ENCODE peak calls at places on chromosomes 7 and 10, in eight cellular contexts. One of them, this sample, is unnamed.

GRCh38 chr7:94540428-94540827 is 30.8 kb downstream of the CASD1 start:
- DNase-seq in PC-3: no peak
- DNase-seq in NCI-H2029: no peak
- DNase-seq in GM10248: no peak
- DNase-seq in NCI-H1105 treated with DMSO at 0.1 percent for 48 hours: no peak
- DNase-seq in SW480: no peak
- DNase-seq in psoas muscle: no peak
- DNase-seq in heart right ventricle: no peak
- DNase-seq in this sample: no peak

GRCh38 chr7:27840314-27840713 is 100.4 kb downstream of the TAX1BP1 start:
- DNase-seq in NCI-H2029: no peak
- DNase-seq in PC-3: no peak
- DNase-seq in heart right ventricle: no peak
- DNase-seq in SW480: no peak
- DNase-seq in GM10248: peak; percentile 7
- DNase-seq in psoas muscle: no peak
- DNase-seq in NCI-H1105 treated with DMSO at 0.1 percent for 48 hours: no peak
- DNase-seq in this sample: no peak

GRCh38 chr10:6678211-6678803 is 98.2 kb upstream of the PRKCQ start:
- DNase-seq in heart right ventricle: peak; percentile 44
- DNase-seq in GM10248: peak; percentile 27
- DNase-seq in PC-3: peak; percentile 31
- DNase-seq in SW480: peak; percentile 49
- DNase-seq in psoas muscle: peak; percentile 20
- DNase-seq in NCI-H1105 treated with DMSO at 0.1 percent for 48 hours: peak; percentile 13
- DNase-seq in NCI-H2029: no peak
- DNase-seq in this sample: peak; percentile 33

GRCh38 chr10:114767101-114767588 is 54.4 kb upstream of the FHIP2A start:
- DNase-seq in SW480: peak; percentile 42
- DNase-seq in PC-3: peak; percentile 51
- DNase-seq in GM10248: no peak
- DNase-seq in psoas muscle: no peak
- DNase-seq in NCI-H2029: no peak
- DNase-seq in NCI-H1105 treated with DMSO at 0.1 percent for 48 hours: peak; percentile 45
- DNase-seq in heart right ventricle: no peak
- DNase-seq in this sample: no peak

GRCh38 chr7:156842317-156842716 is 50.7 kb downstream of the LMBR1 start:
- DNase-seq in NCI-H1105 treated with DMSO at 0.1 percent for 48 hours: no peak
- DNase-seq in SW480: no peak
- DNase-seq in GM10248: no peak
- DNase-seq in psoas muscle: no peak
- DNase-seq in NCI-H2029: no peak
- DNase-seq in PC-3: no peak
- DNase-seq in heart right ventricle: no peak
- DNase-seq in this sample: no peak

GRCh38 chr7:22154130-22154529 is 202.8 kb downstream of the RAPGEF5 start:
- DNase-seq in NCI-H2029: no peak
- DNase-seq in GM10248: no peak
- DNase-seq in SW480: no peak
- DNase-seq in NCI-H1105 treated with DMSO at 0.1 percent for 48 hours: no peak
- DNase-seq in PC-3: no peak
- DNase-seq in heart right ventricle: no peak
- DNase-seq in psoas muscle: no peak
- DNase-seq in this sample: peak; percentile 40

GRCh38 chr10:72069751-72070501 is 18.4 kb downstream of the SPOCK2 start:
- DNase-seq in psoas muscle: no peak
- DNase-seq in PC-3: no peak
- DNase-seq in GM10248: no peak
- DNase-seq in heart right ventricle: no peak
- DNase-seq in NCI-H2029: no peak
- DNase-seq in SW480: no peak
- DNase-seq in NCI-H1105 treated with DMSO at 0.1 percent for 48 hours: no peak
- DNase-seq in this sample: no peak

GRCh38 chr10:28661035-28661434 is 16.3 kb upstream of the BAMBI start:
- DNase-seq in GM10248: no peak
- DNase-seq in PC-3: peak; percentile 51
- DNase-seq in psoas muscle: peak; percentile 24
- DNase-seq in heart right ventricle: no peak
- DNase-seq in SW480: peak; percentile 51
- DNase-seq in NCI-H1105 treated with DMSO at 0.1 percent for 48 hours: no peak
- DNase-seq in NCI-H2029: no peak
- DNase-seq in this sample: no peak

GRCh38 chr10:71715026-71715425 is 4.6 kb downstream of the C10orf105 start:
- DNase-seq in NCI-H2029: no peak
- DNase-seq in psoas muscle: no peak
- DNase-seq in PC-3: no peak
- DNase-seq in heart right ventricle: no peak
- DNase-seq in NCI-H1105 treated with DMSO at 0.1 percent for 48 hours: no peak
- DNase-seq in GM10248: no peak
- DNase-seq in SW480: no peak
- DNase-seq in this sample: no peak